ENCODE peak calls at places on chromosomes 16 and 17, in four cellular contexts. P is mucosa of gallbladder, F is HT1080, Z is fibroblast of villous mesenchyme. A is an unnamed sample.

GRCh38 chr16:70250748-70251650 is 741 bp downstream of the EXOSC6 start:
- DNase-seq in P (no peak), F (peak), Z (peak), A (peak)

GRCh38 chr17:56908061-56908542 is 5.7 kb downstream of the TRIM25 start:
- DNase-seq in P (no peak), F (peak), Z (no peak), A (peak)

GRCh38 chr16:9446471-9447194 is 355.2 kb downstream of the HAPSTR1 start:
- DNase-seq in P (no peak), F (no peak), Z (no peak), A (no peak)

GRCh38 chr17:38921756-38922411 is 3.5 kb upstream of the LASP1NB start:
- DNase-seq in P (no peak), F (no peak), Z (no peak), A (no peak)

GRCh38 chr17:42361781-42362186 is 26.5 kb downstream of the STAT3 start:
- DNase-seq in P (no peak), F (no peak), Z (no peak), A (no peak)

GRCh38 chr16:84834403-84834772 is 14.6 kb downstream of the CRISPLD2 start:
- DNase-seq in P (no peak), F (no peak), Z (peak), A (no peak)

GRCh38 chr16:2827831-2828520 is 2.1 kb upstream of the ZG16B start:
- DNase-seq in P (no peak), F (no peak), Z (no peak), A (no peak)

GRCh38 chr17:61448042-61448441 is 4.2 kb upstream of the TBX4 start:
- DNase-seq in P (no peak), F (no peak), Z (no peak), A (no peak)

GRCh38 chr16:512802-513201 is 14.7 kb upstream of the CAPN15 start:
- DNase-seq in P (no peak), F (no peak), Z (no peak), A (no peak)

GRCh38 chr17:48215583-48216139 is 108.1 kb downstream of the SNX11 start:
- DNase-seq in P (no peak), F (peak), Z (peak), A (peak)

A was measured in MM.1S.